ENCODE peak calls at places on chromosomes 2 and 18, in four cellular contexts. C is foreskin fibroblast, V is AG09319, N is fibroblast of pulmonary artery. B is an unnamed sample.

GRCh38 chr2:169247231-169247630 is 115.1 kb downstream of the LRP2 start:
- DNase-seq in N (no peak), V (no peak), C (no peak), B (no peak)

GRCh38 chr2:223654384-223654915 is 52.3 kb upstream of the SCG2 start:
- DNase-seq in V (no peak), C (no peak), N (peak; percentile 76), B (no peak)

GRCh38 chr2:240957656-240958365 is 40.6 kb upstream of the SNED1 start:
- DNase-seq in V (no peak), N (no peak), C (no peak), B (no peak)

GRCh38 chr2:19574788-19575260 is 216.4 kb upstream of the OSR1 start:
- DNase-seq in C (peak; percentile 79), V (peak; percentile 30), N (peak; percentile 88), B (peak; percentile 49)

GRCh38 chr2:101883860-101884259 is 107.9 kb upstream of the IL1R2 start:
- DNase-seq in C (peak; percentile 35), N (peak; percentile 82), V (peak; percentile 32), B (no peak)

GRCh38 chr2:152432206-152432653 is 97.3 kb downstream of the FMNL2 start:
- DNase-seq in C (peak; percentile 87), N (peak; percentile 97), V (peak; percentile 68), B (no peak)

GRCh38 chr18:79498662-79499061 is 102.9 kb downstream of the NFATC1 start:
- DNase-seq in C (no peak), N (no peak), V (no peak), B (no peak)

GRCh38 chr2:159939946-159940345 is 122.5 kb downstream of the PLA2R1 start:
- DNase-seq in N (peak; percentile 62), V (no peak), C (no peak), B (no peak)

GRCh38 chr2:189952536-189953109 is 109.9 kb downstream of the MSTN start:
- DNase-seq in V (no peak), C (no peak), N (no peak), B (no peak)

GRCh38 chr2:191402966-191403565 is 157.9 kb downstream of the MYO1B start:
- DNase-seq in V (no peak), C (no peak), N (no peak), B (no peak)

GRCh38 chr18:9941660-9942059 is 27.8 kb downstream of the VAPA start:
- DNase-seq in V (no peak), N (no peak), C (no peak), B (no peak)

GRCh38 chr18:67476585-67476984 is 39.9 kb downstream of the DSEL start:
- DNase-seq in C (peak; percentile 53), N (no peak), V (no peak), B (no peak)

GRCh38 chr2:11571170-11571569 is 37.3 kb downstream of the GREB1 start:
- DNase-seq in N (no peak), C (no peak), V (no peak), B (no peak)

GRCh38 chr18:6994719-6995430 is 122.7 kb downstream of the LAMA1 start:
- DNase-seq in N (no peak), C (peak; percentile 13), V (no peak), B (no peak)

GRCh38 chr2:238389985-238390682 is 36.6 kb upstream of the ASB1 start:
- DNase-seq in V (no peak), N (no peak), C (no peak), B (peak; percentile 65)

GRCh38 chr2:184053326-184053725 is 545.0 kb upstream of the ZNF804A start:
- DNase-seq in V (no peak), C (no peak), N (peak; percentile 7), B (peak; percentile 43)

GRCh38 chr2:38376346-38376682 is 759 bp downstream of the ATL2 start:
- DNase-seq in N (peak; percentile 73), C (peak; percentile 39), V (no peak), B (peak; percentile 57)

GRCh38 chr18:32358529-32358928 is 112.2 kb downstream of the GAREM1 start:
- DNase-seq in C (no peak), V (no peak), N (no peak), B (no peak)